ENCODE peak calls at places on chromosomes 1 and 21, in ten cellular contexts. M is uterus, Z is adrenal gland, L is IMR-90, G is breast epithelium, R is HepG2, E is tibial nerve, V is gastrocnemius medialis, I is ovary, A is esophagus muscularis mucosa. W is an unnamed sample.

GRCh38 chr1:156118175-156118868 is 3.8 kb downstream of the LMNA start:
- DNase-seq in Z (peak; percentile 79), V (peak; percentile 96), L (no peak), R (peak; percentile 84), A (no peak), I (peak; percentile 54), M (peak; percentile 47), E (peak; percentile 62), G (no peak), W (no peak)

GRCh38 chr1:160836561-160836960 is 26.1 kb downstream of the CD244 start:
- DNase-seq in R (no peak), I (no peak), G (no peak), E (no peak), M (no peak), A (no peak), L (no peak), Z (no peak), V (no peak), W (no peak)

GRCh38 chr1:17437260-17438175 is 2.0 kb downstream of the RCC2 start:
- DNase-seq in Z (peak; percentile 55), A (no peak), I (peak; percentile 53), M (peak; percentile 30), L (peak; percentile 36), E (no peak), G (no peak), V (no peak), R (no peak), W (no peak)

GRCh38 chr21:17454315-17455027 is 58.4 kb upstream of the CXADR start:
- DNase-seq in I (peak; percentile 52), M (peak; percentile 71), Z (peak; percentile 92), E (peak; percentile 61), A (peak; percentile 89), L (peak; percentile 92), G (no peak), R (peak; percentile 91), V (peak; percentile 15), W (no peak)

GRCh38 chr1:228818296-228818695 is 83.0 kb downstream of the RHOU start:
- DNase-seq in L (no peak), G (no peak), I (no peak), A (peak; percentile 88), Z (no peak), V (no peak), E (no peak), R (no peak), M (no peak), W (peak; percentile 56)

GRCh38 chr1:61084560-61084991 is 2.2 kb downstream of the NFIA start:
- DNase-seq in A (no peak), Z (no peak), E (no peak), I (no peak), M (no peak), R (no peak), G (no peak), L (no peak), V (no peak), W (no peak)

GRCh38 chr1:215777370-215777925 is 210.3 kb downstream of the KCTD3 start:
- DNase-seq in E (no peak), V (no peak), G (no peak), L (peak; percentile 39), R (no peak), Z (no peak), I (no peak), M (no peak), A (no peak), W (no peak)

GRCh38 chr21:31151682-31152081 is 113.4 kb upstream of the KRTAP19-8 start:
- DNase-seq in L (no peak), G (no peak), E (no peak), M (no peak), A (no peak), Z (peak; percentile 72), V (no peak), I (no peak), R (no peak), W (no peak)

DNA sequence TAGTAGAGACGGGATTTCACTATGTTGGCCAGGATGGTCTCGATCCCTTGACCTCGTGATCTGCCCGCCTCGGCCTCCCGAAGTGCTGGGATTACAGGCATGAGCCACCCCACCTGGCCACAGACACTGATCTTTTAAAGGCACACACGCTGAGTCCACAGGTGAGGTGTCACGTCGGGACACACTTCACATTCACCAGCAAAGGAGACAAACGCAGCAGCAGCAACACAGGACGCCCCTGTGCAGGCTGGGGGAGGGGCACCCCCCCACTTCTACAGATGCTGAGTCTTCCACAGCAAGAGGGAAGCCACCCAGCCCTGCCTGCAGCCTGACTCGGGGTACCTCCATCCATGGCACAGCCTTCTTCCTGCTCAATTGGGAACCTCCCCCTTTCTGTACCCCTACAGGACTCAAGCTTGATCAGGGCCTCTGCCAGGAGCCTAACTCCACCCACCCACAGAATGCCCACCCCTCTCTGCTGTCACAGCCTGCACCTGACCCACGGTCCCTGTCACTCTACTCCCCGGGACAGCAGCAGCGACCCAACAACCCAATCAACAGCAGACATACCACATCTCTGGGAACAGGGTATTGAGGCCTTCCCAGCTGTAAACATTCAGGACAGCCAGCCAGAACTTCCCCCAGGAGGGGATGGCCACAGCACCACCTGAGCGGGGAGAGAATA is 9.5 kb downstream of the LSS start:
- DNase-seq in R (no peak), G (no peak), Z (no peak), E (no peak), L (no peak), A (no peak), M (no peak), V (no peak), I (no peak), W (no peak)
- H3K27me3 ChIP-seq in R (no peaks in the 10 kb centered on the region), G (no peaks in the 10 kb centered on the region), Z (no peaks in the 10 kb centered on the region), E (no peaks in the 10 kb centered on the region), L (no peaks in the 10 kb centered on the region), A (no peaks in the 10 kb centered on the region), M (no peaks in the 10 kb centered on the region), V (no peaks in the 10 kb centered on the region), I (no peaks in the 10 kb centered on the region), W (no peaks in the 10 kb centered on the region)

DNA sequence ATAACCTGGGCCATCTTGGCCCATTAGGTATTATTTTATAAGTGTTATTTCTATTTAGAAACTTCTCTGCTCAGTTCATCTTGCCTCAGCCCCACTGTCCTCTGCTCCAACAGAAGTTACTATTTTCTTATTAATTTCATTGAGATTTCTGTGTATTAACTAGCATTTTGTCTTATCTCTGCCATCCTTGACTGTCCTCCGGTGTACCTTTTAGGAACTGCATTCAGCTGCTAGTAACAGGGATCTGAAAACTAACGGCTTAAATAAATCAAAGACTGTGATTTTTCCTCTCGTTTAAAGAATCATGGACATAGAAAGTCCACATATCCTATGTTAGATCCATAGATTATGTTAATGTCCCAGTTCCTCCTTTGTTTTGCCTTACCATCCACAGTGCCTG is 382.5 kb downstream of the MATN1 start:
- DNase-seq in M (no peak), A (no peak), G (no peak), Z (no peak), R (no peak), V (no peak), E (no peak), L (no peak), I (no peak), W (no peak)
- TF ChIP-seq CTCF in M (no peak), A (no peak), G (no peak), Z (no peak), R (no peak), V (peak; percentile 16), E (no peak), L (no peak), I (no peak), W (no peak)

GRCh38 chr1:85201340-85202091 is 700 bp upstream of the SYDE2 start:
- DNase-seq in I (peak; percentile 75), Z (peak; percentile 74), A (no peak), E (peak; percentile 33), L (peak; percentile 49), M (peak; percentile 71), G (peak; percentile 62), V (peak; percentile 59), R (peak; percentile 52), W (no peak)
- TF ChIP-seq POLR2A in I (peak; percentile 47), Z (peak; percentile 3), A (peak; percentile 68), E (peak; percentile 53), L (peak; percentile 17), M (peak; percentile 74), G (peak; percentile 33), V (peak; percentile 31), R (no peak), W (no peak)

GRCh38 chr1:46485564-46486431 is 3.8 kb upstream of the DMBX1 start:
- DNase-seq in G (no peak), Z (no peak), R (no peak), L (no peak), I (no peak), A (no peak), M (no peak), V (no peak), E (no peak), W (no peak)
- H3K27me3 ChIP-seq in G (peaks cover 78% of the 10 kb centered on the region), Z (peaks cover 45% of the 10 kb centered on the region), R (peaks cover 67% of the 10 kb centered on the region), L (peaks cover 94% of the 10 kb centered on the region), I (peaks cover 4% of the 10 kb centered on the region), A (peaks cover 56% of the 10 kb centered on the region), M (peaks cover 52% of the 10 kb centered on the region), V (peaks cover 59% of the 10 kb centered on the region), E (peaks cover 2% of the 10 kb centered on the region), W (peaks cover 16% of the 10 kb centered on the region)